ENCODE peak calls at places on chromosome 20, in four cellular contexts. C is Peyer's patch, K is H1, A is A549. T is an unnamed sample. For H3K4me1, the result is how much of the 10 kb centered on the place peaks cover.

GRCh38 chr20:33009214-33010132 is 2.0 kb downstream of the BPIFB2 start:
- DNase-seq in C (no peak), K (no peak), A (no peak), T (no peak)

GRCh38 chr20:35604444-35604750 is 11.2 kb upstream of the SPAG4 start:
- DNase-seq in C (peak), K (no peak), A (no peak), T (peak)

GRCh38 chr20:3121271-3121911 is 36.9 kb upstream of the AVP start:
- DNase-seq in C (no peak), K (no peak), A (no peak), T (no peak)

GRCh38 chr20:50588034-50588736 is 78.0 kb downstream of the PTPN1 start:
- DNase-seq in C (peak), K (no peak), A (peak), T (peak)

GRCh38 chr20:61249626-61250025 is 2.4 kb upstream of the CDH4 start:
- DNase-seq in C (no peak), K (no peak), A (no peak), T (no peak)

GRCh38 chr20:19338960-19339359 is 126.5 kb downstream of the SLC24A3 start:
- DNase-seq in C (no peak), K (no peak), A (no peak), T (no peak)

GRCh38 chr20:50056408-50056926 is 56.5 kb downstream of the UBE2V1 start:
- DNase-seq in C (no peak), K (no peak), A (no peak), T (no peak)

GRCh38 chr20:43755851-43756250 is 29.0 kb upstream of the GTSF1L start:
- DNase-seq in C (no peak), K (no peak), A (no peak), T (no peak)

GRCh38 chr20:46207783-46208182 is 89.7 kb downstream of the CD40 start:
- DNase-seq in C (no peak), K (no peak), A (no peak), T (no peak)

GRCh38 chr20:5484346-5484745 is 167.6 kb upstream of the PROKR2 start:
- DNase-seq in C (no peak), K (no peak), A (no peak), T (no peak)

GRCh38 chr20:5482791-5483190 is 166.0 kb upstream of the PROKR2 start:
- DNase-seq in C (peak), K (no peak), A (no peak), T (no peak)

GRCh38 chr20:5481872-5482271 is 165.1 kb upstream of the PROKR2 start:
- DNase-seq in C (no peak), K (no peak), A (no peak), T (no peak)

GRCh38 chr20:5486377-5487054 is 169.8 kb upstream of the PROKR2 start:
- DNase-seq in C (no peak), K (no peak), A (no peak), T (no peak)

DNA sequence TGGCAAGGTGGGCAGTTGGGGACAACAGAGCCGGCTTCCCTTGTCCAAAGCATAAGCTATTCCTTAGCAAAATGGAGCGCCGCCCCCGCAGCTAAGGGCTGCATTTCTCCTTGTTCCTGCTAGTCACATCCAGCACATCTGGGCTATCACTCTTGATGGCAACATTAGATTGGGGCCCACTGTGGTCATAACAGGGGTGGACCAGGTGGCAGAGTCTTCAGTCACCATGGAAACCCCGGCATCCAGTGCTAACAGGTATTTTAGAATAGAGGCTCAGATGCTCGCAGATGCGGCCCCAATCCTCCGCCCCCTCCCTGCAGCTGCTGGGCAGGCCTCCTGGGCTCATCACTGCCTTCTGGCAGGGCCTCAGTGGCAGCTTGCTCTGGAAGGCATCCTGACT is 168.2 kb upstream of the PROKR2 start:
- DNase-seq in C (no peak), K (no peak), A (no peak), T (no peak)
- H3K4me3 ChIP-seq in C (no peak), K (no peak), A (no peak), T (no peak)

DNA sequence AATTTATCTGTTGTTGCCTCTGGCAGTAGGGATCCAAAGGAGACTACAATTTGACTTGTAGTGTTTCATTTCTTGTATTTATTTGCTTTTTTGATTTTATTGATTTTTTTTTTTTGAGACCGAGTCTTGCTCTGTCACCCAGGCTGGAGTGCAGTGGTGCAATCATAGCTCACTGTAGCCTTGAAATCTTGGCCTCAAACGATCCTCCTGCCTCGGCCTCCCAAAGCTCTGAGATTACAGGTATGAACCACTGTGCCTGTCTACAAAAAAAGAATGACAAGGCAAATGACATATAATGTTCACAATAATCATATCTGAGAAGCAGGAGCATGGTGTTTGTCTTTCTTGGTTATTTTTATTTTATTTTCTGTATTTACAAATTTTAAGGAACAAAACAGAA is 117.6 kb upstream of the RNF24 start:
- DNase-seq in C (no peak), K (no peak), A (no peak), T (no peak)
- H3K4me1 ChIP-seq in C (under half), K (under half), A (half or more), T (under half)

GRCh38 chr20:5656136-5656535 is 94.1 kb upstream of the SHLD1 start:
- DNase-seq in C (no peak), K (no peak), A (no peak), T (no peak)

GRCh38 chr20:5657873-5658200 is 92.4 kb upstream of the SHLD1 start:
- DNase-seq in C (no peak), K (no peak), A (no peak), T (no peak)

GRCh38 chr20:5657190-5657872 is 92.9 kb upstream of the SHLD1 start:
- DNase-seq in C (peak), K (no peak), A (peak), T (peak)

GRCh38 chr20:5660346-5660745 is 89.9 kb upstream of the SHLD1 start:
- DNase-seq in C (no peak), K (no peak), A (no peak), T (no peak)

GRCh38 chr20:5658897-5659296 is 91.3 kb upstream of the SHLD1 start:
- DNase-seq in C (peak), K (no peak), A (peak), T (peak)
- H3K4me3 ChIP-seq in C (no peak), K (no peak), A (no peak), T (no peak)

GRCh38 chr20:25058051-25058796 is at the start of gene ACSS1:
- DNase-seq in C (peak), K (no peak), A (peak), T (peak)
- H3K4me1 ChIP-seq in C (under half), K (under half), A (under half), T (under half)

T was measured in transverse colon.